ENCODE peak calls at places on chromosomes 4 and X, in eight cellular contexts. O is HepG2, V is tibial nerve, G is transverse colon, I is IMR-90, J is prostate gland, K is heart left ventricle, W is body of pancreas. H is an unnamed sample. For H3K36me3, the result is how much of the 10 kb centered on the place peaks cover.

GRCh38 chrX:134338527-134338926 is 101.5 kb downstream of the CCDC160 start:
- DNase-seq in O (no peak), V (no peak), G (no peak), I (no peak), J (no peak), K (no peak), W (no peak), H (no peak)

GRCh38 chr4:86594559-86595425 is 677 bp downstream of the PTPN13 start:
- DNase-seq in O (no peak), V (peak), G (peak), I (peak), J (peak), K (peak), W (peak), H (peak)

GRCh38 chrX:149312936-149313432 is 192.1 kb downstream of the IDS start:
- DNase-seq in O (no peak), V (no peak), G (no peak), I (no peak), J (no peak), K (no peak), W (no peak), H (no peak)

GRCh38 chr4:82044141-82044993 is 329.4 kb downstream of the HNRNPD start:
- DNase-seq in O (no peak), V (peak), G (peak), I (peak), J (peak), K (peak), W (peak), H (peak)

GRCh38 chr4:112170451-112170993 is 25.3 kb downstream of the FAM241A start:
- DNase-seq in O (peak), V (no peak), G (no peak), I (peak), J (no peak), K (no peak), W (no peak), H (no peak)

GRCh38 chr4:41207330-41207831 is 7.0 kb downstream of the APBB2 start:
- DNase-seq in O (no peak), V (peak), G (no peak), I (no peak), J (no peak), K (peak), W (no peak), H (no peak)

GRCh38 chrX:39961441-39961840 is 136.3 kb downstream of the BCOR start:
- DNase-seq in O (no peak), V (no peak), G (no peak), I (no peak), J (no peak), K (no peak), W (no peak), H (no peak)

GRCh38 chrX:9797961-9798360 is 11.7 kb downstream of the SHROOM2 start:
- DNase-seq in O (no peak), V (no peak), G (no peak), I (no peak), J (no peak), K (no peak), W (no peak), H (no peak)

GRCh38 chr4:6834867-6835266 is 52.3 kb downstream of the KIAA0232 start:
- DNase-seq in O (no peak), V (no peak), G (no peak), I (peak), J (no peak), K (no peak), W (no peak), H (no peak)

GRCh38 chr4:155428128-155428527 is 51.4 kb upstream of the MAP9 start:
- DNase-seq in O (no peak), V (no peak), G (no peak), I (no peak), J (no peak), K (no peak), W (no peak), H (no peak)

GRCh38 chr4:13103382-13104015 is 380.6 kb downstream of the RAB28 start:
- DNase-seq in O (no peak), V (no peak), G (no peak), I (no peak), J (no peak), K (no peak), W (no peak), H (no peak)

GRCh38 chr4:88892646-88893045 is 164.3 kb downstream of the FAM13A start:
- DNase-seq in O (no peak), V (no peak), G (no peak), I (no peak), J (no peak), K (no peak), W (no peak), H (no peak)
- TF ChIP-seq POLR2A in O (no peak), V (no peak), G (no peak), I (no peak), J (no peak), K (no peak), W (no peak), H (no peak)

DNA sequence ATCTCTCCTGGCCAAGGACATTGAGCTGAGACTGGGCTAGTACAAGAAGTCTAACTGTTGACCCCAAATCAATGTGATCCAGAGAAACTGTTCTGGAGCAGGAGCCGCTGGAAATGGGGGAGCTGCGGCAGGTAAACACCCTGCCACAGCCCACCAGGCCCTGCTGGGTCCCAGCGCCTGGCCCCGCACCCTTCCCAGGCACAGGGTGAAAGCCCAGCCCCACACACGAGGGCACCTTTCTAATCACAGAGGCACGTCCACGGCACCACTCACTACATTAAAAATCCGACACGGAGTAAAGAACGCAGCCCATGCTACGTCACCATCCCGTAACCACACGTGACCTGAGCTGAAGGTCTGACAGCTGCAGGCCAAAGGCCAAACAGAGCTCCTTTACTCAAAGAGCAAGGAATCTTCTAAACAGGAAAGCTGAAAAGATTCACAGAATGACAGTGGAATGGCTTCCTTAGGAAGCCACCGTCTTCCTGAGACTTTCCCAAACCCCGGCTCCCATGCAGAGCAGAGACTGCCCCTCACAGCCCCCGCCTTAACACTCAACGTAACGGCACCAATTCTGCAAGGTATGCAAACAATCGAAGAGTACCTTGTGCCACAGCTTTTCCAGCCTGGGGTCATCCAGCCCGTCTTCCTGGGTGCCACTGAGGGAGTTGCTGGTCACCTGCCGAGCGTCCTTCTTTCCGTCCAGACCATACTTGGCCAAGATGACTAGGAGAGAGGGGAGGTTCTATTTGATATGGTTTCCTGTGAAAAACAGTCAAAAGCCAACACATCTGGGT is 12.6 kb downstream of the LRPAP1 start:
- DNase-seq in O (no peak), V (no peak), G (peak), I (no peak), J (no peak), K (peak), W (no peak), H (peak)
- H3K36me3 ChIP-seq in O (half or more), V (half or more), G (under half), I (half or more), J (under half), K (half or more), W (half or more), H (half or more)

GRCh38 chrX:43654431-43655150 is 1.5 kb upstream of the MAOA start:
- DNase-seq in O (peak), V (peak), G (peak), I (peak), J (peak), K (peak), W (peak), H (peak)
- TF ChIP-seq POLR2A in O (peak), V (peak), G (peak), I (no peak), J (peak), K (peak), W (peak), H (peak)

GRCh38 chr4:10084651-10085320 is 31.8 kb downstream of the WDR1 start:
- DNase-seq in O (no peak), V (no peak), G (peak), I (no peak), J (no peak), K (no peak), W (no peak), H (no peak)
- H3K36me3 ChIP-seq in O (half or more), V (half or more), G (under half), I (half or more), J (under half), K (half or more), W (half or more), H (half or more)

GRCh38 chr4:108166441-108167315 is 2.1 kb downstream of the LEF1 start:
- DNase-seq in O (peak), V (no peak), G (peak), I (no peak), J (peak), K (no peak), W (peak), H (no peak)

GRCh38 chr4:108170729-108171540 is 2.2 kb upstream of the LEF1 start:
- DNase-seq in O (no peak), V (no peak), G (no peak), I (no peak), J (no peak), K (no peak), W (no peak), H (no peak)

GRCh38 chr4:108168213-108168671 is 490 bp downstream of the LEF1 start:
- DNase-seq in O (no peak), V (no peak), G (no peak), I (peak), J (no peak), K (no peak), W (no peak), H (no peak)

GRCh38 chr4:108169639-108170038 is 907 bp upstream of the LEF1 start:
- DNase-seq in O (no peak), V (no peak), G (no peak), I (no peak), J (no peak), K (no peak), W (no peak), H (no peak)

GRCh38 chr4:108168672-108169562 is at the start of gene LEF1:
- DNase-seq in O (no peak), V (peak), G (peak), I (peak), J (peak), K (no peak), W (no peak), H (peak)
- TF ChIP-seq POLR2A in O (no peak), V (peak), G (no peak), I (no peak), J (peak), K (no peak), W (no peak), H (no peak)

DNA sequence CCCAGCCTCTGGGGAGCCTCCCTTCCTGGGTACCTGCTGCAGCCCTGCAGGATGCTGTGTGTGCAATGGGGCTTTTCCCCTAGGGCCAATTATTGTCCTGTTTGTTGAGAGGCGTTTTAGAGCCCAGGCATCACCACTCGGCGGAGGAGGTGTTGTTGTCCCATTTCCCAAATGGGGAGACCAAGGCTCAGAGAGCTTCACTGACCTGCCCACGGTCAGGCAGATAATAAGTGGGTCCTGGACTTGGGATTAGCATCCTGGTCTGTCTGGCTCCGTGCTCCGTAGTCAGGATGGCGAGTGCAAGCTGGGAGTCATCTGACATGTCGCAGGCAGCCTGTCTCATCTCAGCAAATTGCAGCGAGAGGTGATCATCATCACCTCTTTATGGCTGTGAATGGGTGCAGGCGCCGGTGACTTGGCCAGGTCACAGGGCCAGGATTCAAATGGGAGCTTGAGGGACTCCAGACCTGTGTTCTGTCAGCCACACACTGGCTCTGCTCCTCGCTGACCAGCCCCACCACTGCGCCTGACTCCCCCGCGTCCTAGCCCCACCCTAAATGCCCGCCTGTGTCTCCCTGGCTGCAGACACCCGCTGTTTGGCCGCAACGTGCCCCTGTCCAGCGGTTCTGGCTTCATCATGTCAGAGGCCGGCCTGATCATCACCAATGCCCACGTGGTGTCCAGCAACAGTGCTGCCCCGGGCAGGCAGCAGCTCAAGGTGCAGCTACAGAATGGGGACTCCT is 16.6 kb downstream of the HTRA3 start:
- DNase-seq in O (no peak), V (no peak), G (no peak), I (no peak), J (no peak), K (peak), W (no peak), H (no peak)
- H3K36me3 ChIP-seq in O (under half), V (under half), G (under half), I (under half), J (under half), K (under half), W (under half), H (under half)

GRCh38 chr4:158722917-158723793 is at the start of gene PPID:
- DNase-seq in O (peak), V (peak), G (peak), I (peak), J (peak), K (peak), W (peak), H (peak)
- TF ChIP-seq POLR2A in O (peak), V (peak), G (peak), I (peak), J (peak), K (peak), W (peak), H (peak)

GRCh38 chr4:94430416-94430815 is 21.3 kb upstream of the PDLIM5 start:
- DNase-seq in O (no peak), V (no peak), G (no peak), I (no peak), J (no peak), K (no peak), W (no peak), H (no peak)
- H3K36me3 ChIP-seq in O (under half), V (under half), G (under half), I (under half), J (under half), K (under half), W (under half), H (under half)

GRCh38 chr4:158810487-158811215 is 41.8 kb downstream of the FNIP2 start:
- DNase-seq in O (no peak), V (peak), G (peak), I (peak), J (peak), K (peak), W (peak), H (no peak)

GRCh38 chr4:158811704-158812103 is 42.9 kb downstream of the FNIP2 start:
- DNase-seq in O (no peak), V (peak), G (peak), I (no peak), J (no peak), K (no peak), W (no peak), H (peak)

GRCh38 chr4:158808399-158808798 is 39.6 kb downstream of the FNIP2 start:
- DNase-seq in O (no peak), V (no peak), G (no peak), I (no peak), J (no peak), K (no peak), W (no peak), H (no peak)

GRCh38 chr4:158811216-158811540 is 42.4 kb downstream of the FNIP2 start:
- DNase-seq in O (no peak), V (no peak), G (no peak), I (no peak), J (no peak), K (no peak), W (no peak), H (no peak)

GRCh38 chr4:158809611-158810486 is 41.0 kb downstream of the FNIP2 start:
- DNase-seq in O (no peak), V (peak), G (peak), I (peak), J (peak), K (no peak), W (no peak), H (peak)
- TF ChIP-seq POLR2A in O (no peak), V (peak), G (no peak), I (no peak), J (peak), K (no peak), W (peak), H (no peak)

GRCh38 chr4:2832981-2833670 is 10.5 kb upstream of the ADD1 start:
- DNase-seq in O (no peak), V (no peak), G (peak), I (no peak), J (no peak), K (no peak), W (peak), H (no peak)
- H3K36me3 ChIP-seq in O (under half), V (half or more), G (under half), I (half or more), J (under half), K (half or more), W (under half), H (half or more)